ENCODE peak calls at places on chromosome 5, in five cellular contexts. Y is GM12865, K is HuH-7.5, C is left lobe of liver, I is right atrium auricular region. H is an unnamed sample.
A peak's percentile ranks its signal among the peaks of the same experiment; 100 is the strongest.

GRCh38 chr5:113179156-113179555 is 202.6 kb downstream of the DCP2 start:
- DNase-seq in C (no peak), K (no peak), I (no peak), Y (no peak), H (no peak)

GRCh38 chr5:163807781-163808180 is 302.4 kb downstream of the MAT2B start:
- DNase-seq in K (no peak), C (no peak), Y (no peak), I (no peak), H (no peak)

GRCh38 chr5:125607018-125607417 is 816.2 kb upstream of the GRAMD2B start:
- DNase-seq in K (no peak), I (no peak), Y (no peak), C (no peak), H (no peak)

GRCh38 chr5:53343187-53343586 is 137.2 kb upstream of the FST start:
- DNase-seq in K (no peak), Y (no peak), I (no peak), C (no peak), H (no peak)

GRCh38 chr5:108642170-108642906 is 105.4 kb upstream of the FER start:
- DNase-seq in K (peak; percentile 54), Y (peak; percentile 90), I (peak; percentile 65), C (peak; percentile 54), H (peak; percentile 58)

GRCh38 chr5:122896598-122897282 is 51.3 kb downstream of the SNX24 start:
- DNase-seq in Y (peak; percentile 14), C (no peak), K (no peak), I (no peak), H (no peak)

GRCh38 chr5:53378590-53379247 is 101.7 kb upstream of the FST start:
- DNase-seq in Y (no peak), K (no peak), I (no peak), C (no peak), H (no peak)

GRCh38 chr5:134255418-134256150 is 29.7 kb upstream of the PPP2CA start:
- DNase-seq in K (no peak), C (no peak), I (no peak), Y (no peak), H (no peak)

GRCh38 chr5:110757118-110757729 is 18.4 kb downstream of the SLC25A46 start:
- DNase-seq in C (no peak), K (no peak), Y (peak; percentile 73), I (no peak), H (no peak)

GRCh38 chr5:33105521-33105941 is 335.2 kb upstream of the TARS1 start:
- DNase-seq in K (no peak), Y (no peak), I (no peak), C (no peak), H (no peak)

GRCh38 chr5:169160405-169160901 is 140.5 kb downstream of the SLIT3 start:
- DNase-seq in K (no peak), I (peak; percentile 64), Y (no peak), C (no peak), H (no peak)

GRCh38 chr5:127878174-127878750 is 175.1 kb downstream of the CCDC192 start:
- DNase-seq in I (no peak), K (peak; percentile 15), C (peak; percentile 53), Y (peak; percentile 30), H (no peak)

GRCh38 chr5:77751328-77752023 is 24.7 kb downstream of the TBCA start:
- DNase-seq in C (no peak), I (no peak), K (no peak), Y (no peak), H (no peak)

GRCh38 chr5:110413856-110414255 is 312.6 kb downstream of the TMEM232 start:
- DNase-seq in K (no peak), I (no peak), C (no peak), Y (no peak), H (no peak)

GRCh38 chr5:110625376-110625999 is 101.0 kb downstream of the TMEM232 start:
- DNase-seq in I (no peak), Y (peak; percentile 10), K (no peak), C (no peak), H (no peak)

GRCh38 chr5:126479810-126480209 is 56.6 kb downstream of the GRAMD2B start:
- DNase-seq in C (no peak), K (no peak), Y (no peak), I (no peak), H (no peak)

GRCh38 chr5:36357391-36357790 is 55.7 kb upstream of the RANBP3L start:
- DNase-seq in C (no peak), I (no peak), K (no peak), Y (no peak), H (no peak)

GRCh38 chr5:107300928-107301327 is 369.8 kb downstream of the EFNA5 start:
- DNase-seq in C (no peak), Y (no peak), K (no peak), I (no peak), H (no peak)

GRCh38 chr5:43729846-43730478 is 127.0 kb downstream of the NNT start:
- DNase-seq in C (no peak), I (no peak), K (no peak), Y (peak; percentile 9), H (no peak)

GRCh38 chr5:81202652-81203051 is 30.5 kb upstream of the CKMT2 start:
- DNase-seq in K (no peak), C (no peak), Y (no peak), I (no peak), H (no peak)

GRCh38 chr5:72525816-72526215 is 18.6 kb upstream of the ZNF366 start:
- DNase-seq in Y (no peak), I (no peak), C (no peak), K (no peak), H (no peak)

GRCh38 chr5:42021119-42021518 is 96.0 kb downstream of the FBXO4 start:
- DNase-seq in C (no peak), Y (no peak), I (no peak), K (no peak), H (no peak)

GRCh38 chr5:133401731-133402347 is 210.5 kb downstream of the FSTL4 start:
- DNase-seq in Y (no peak), I (no peak), K (no peak), C (peak; percentile 15), H (no peak)

GRCh38 chr5:115816226-115817042 is at the start of gene CDO1:
- DNase-seq in K (no peak), C (peak; percentile 90), Y (no peak), I (peak; percentile 72), H (peak; percentile 52)

GRCh38 chr5:127486471-127486870 is 31.0 kb upstream of the PRRC1 start:
- DNase-seq in K (no peak), Y (no peak), C (no peak), I (no peak), H (no peak)

GRCh38 chr5:133980652-133981051 is 12.2 kb upstream of the C5orf15 start:
- DNase-seq in C (no peak), I (no peak), Y (no peak), K (no peak), H (no peak)

GRCh38 chr5:80189201-80189600 is 66.6 kb downstream of the SERINC5 start:
- DNase-seq in I (no peak), Y (no peak), K (no peak), C (no peak), H (no peak)

GRCh38 chr5:91541696-91542095 is 158.6 kb upstream of the ARRDC3 start:
- DNase-seq in I (no peak), Y (no peak), K (no peak), C (no peak), H (no peak)

GRCh38 chr5:149930060-149930753 is 14.4 kb downstream of the PDE6A start:
- DNase-seq in Y (no peak), K (no peak), C (no peak), I (no peak), H (no peak)

GRCh38 chr5:3326569-3327232 is 268.9 kb upstream of the IRX1 start:
- DNase-seq in Y (no peak), C (no peak), I (no peak), K (no peak), H (no peak)

GRCh38 chr5:82986404-82986803 is 90.8 kb downstream of the TMEM167A start:
- DNase-seq in C (no peak), I (no peak), Y (no peak), K (no peak), H (no peak)

GRCh38 chr5:94433393-94434149 is 184.8 kb downstream of the KIAA0825 start:
- DNase-seq in I (peak; percentile 68), C (peak; percentile 53), Y (peak; percentile 7), K (no peak), H (no peak)

GRCh38 chr5:86565197-86565789 is 52.4 kb upstream of the COX7C start:
- DNase-seq in Y (no peak), I (no peak), K (peak; percentile 6), C (no peak), H (no peak)